ENCODE peak calls at places on chromosomes 5 and 9, in six cellular contexts. Y is cardiac muscle cell; K is effector memory CD4-positive, alpha-beta T cell; U is A549; P is HepG2; D is right lobe of liver. I is an unnamed sample.

GRCh38 chr9:21674894-21675293 is 127.5 kb upstream of the MTAP start:
- DNase-seq in Y (no peak), K (no peak), U (no peak), P (no peak), D (no peak), I (no peak)

GRCh38 chr5:143955140-143955539 is 143.2 kb downstream of the HMHB1 start:
- DNase-seq in Y (peak; percentile 69), K (no peak), U (no peak), P (no peak), D (no peak), I (no peak)

GRCh38 chr9:5072871-5073270 is 87.8 kb downstream of the JAK2 start:
- DNase-seq in Y (no peak), K (no peak), U (no peak), P (no peak), D (no peak), I (no peak)

GRCh38 chr9:21570643-21571275 is 88.6 kb upstream of the IFNE start:
- DNase-seq in Y (no peak), K (no peak), U (no peak), P (no peak), D (no peak), I (no peak)

GRCh38 chr5:62791059-62791458 is 212.4 kb downstream of the LRRC70 start:
- DNase-seq in Y (peak; percentile 59), K (no peak), U (no peak), P (peak; percentile 10), D (no peak), I (no peak)

GRCh38 chr5:21159526-21160059 is 1171.6 kb upstream of the CDH18 start:
- DNase-seq in Y (peak; percentile 6), K (no peak), U (no peak), P (no peak), D (no peak), I (no peak)

GRCh38 chr9:121483049-121483448 is 16.6 kb downstream of the GGTA1 start:
- DNase-seq in Y (no peak), K (no peak), U (no peak), P (peak; percentile 67), D (no peak), I (peak; percentile 47)

GRCh38 chr5:36491860-36492259 is 114.5 kb upstream of the SLC1A3 start:
- DNase-seq in Y (no peak), K (no peak), U (no peak), P (no peak), D (no peak), I (no peak)

GRCh38 chr5:8633706-8634105 is 764.8 kb downstream of the MTRR start:
- DNase-seq in Y (peak; percentile 72), K (no peak), U (no peak), P (no peak), D (no peak), I (no peak)

GRCh38 chr9:18390393-18390792 is 83.6 kb upstream of the ADAMTSL1 start:
- DNase-seq in Y (peak; percentile 68), K (no peak), U (no peak), P (no peak), D (no peak), I (no peak)

GRCh38 chr5:136062563-136063274 is 33.9 kb downstream of the TGFBI start:
- DNase-seq in Y (peak; percentile 61), K (peak; percentile 12), U (no peak), P (peak; percentile 69), D (no peak), I (no peak)

GRCh38 chr9:128214571-128215490 is 11.7 kb downstream of the DNM1 start:
- DNase-seq in Y (no peak), K (no peak), U (no peak), P (no peak), D (no peak), I (no peak)

GRCh38 chr5:64397552-64397951 is 108.3 kb upstream of the RGS7BP start:
- DNase-seq in Y (no peak), K (no peak), U (no peak), P (no peak), D (no peak), I (no peak)

GRCh38 chr9:115008536-115008935 is 78.1 kb upstream of the TNFSF8 start:
- DNase-seq in Y (peak; percentile 80), K (no peak), U (peak; percentile 33), P (no peak), D (no peak), I (no peak)

GRCh38 chr9:137229903-137230719 is 590 bp upstream of the SLC34A3 start:
- DNase-seq in Y (no peak), K (no peak), U (no peak), P (no peak), D (no peak), I (no peak)

GRCh38 chr5:1936413-1936812 is 53.7 kb upstream of the IRX4 start:
- DNase-seq in Y (no peak), K (no peak), U (no peak), P (no peak), D (no peak), I (no peak)

GRCh38 chr9:6873862-6874261 is 116.1 kb downstream of the KDM4C start:
- DNase-seq in Y (peak; percentile 68), K (no peak), U (no peak), P (no peak), D (no peak), I (no peak)

GRCh38 chr9:4780651-4781050 is 12.1 kb upstream of the RCL1 start:
- DNase-seq in Y (no peak), K (no peak), U (no peak), P (no peak), D (no peak), I (no peak)

GRCh38 chr9:127049581-127049980 is 72.9 kb downstream of the ANGPTL2 start:
- DNase-seq in Y (peak; percentile 29), K (no peak), U (no peak), P (no peak), D (no peak), I (no peak)

GRCh38 chr9:38142201-38142600 is 73.2 kb upstream of the SHB start:
- DNase-seq in Y (no peak), K (no peak), U (no peak), P (no peak), D (no peak), I (no peak)

GRCh38 chr5:6250121-6250520 is 128.2 kb downstream of the MED10 start:
- DNase-seq in Y (no peak), K (no peak), U (no peak), P (no peak), D (no peak), I (no peak)

GRCh38 chr9:115944166-115944948 is 209.2 kb upstream of the PAPPA start:
- DNase-seq in Y (peak; percentile 100), K (no peak), U (peak; percentile 88), P (peak; percentile 99), D (peak; percentile 65), I (no peak)

GRCh38 chr9:5500441-5501235 is 9.7 kb upstream of the PDCD1LG2 start:
- DNase-seq in Y (peak; percentile 95), K (no peak), U (no peak), P (no peak), D (no peak), I (no peak)

GRCh38 chr5:53287573-53287972 is 178.0 kb upstream of the MOCS2 start:
- DNase-seq in Y (no peak), K (no peak), U (no peak), P (no peak), D (no peak), I (no peak)

GRCh38 chr5:150548123-150548522 is 40.2 kb downstream of the NDST1 start:
- DNase-seq in Y (no peak), K (no peak), U (no peak), P (no peak), D (peak; percentile 94), I (no peak)

GRCh38 chr5:113520429-113520828 is 6.9 kb downstream of the YTHDC2 start:
- DNase-seq in Y (no peak), K (no peak), U (no peak), P (peak; percentile 58), D (no peak), I (no peak)

GRCh38 chr5:54457094-54457531 is 1.6 kb downstream of the HSPB3 start:
- DNase-seq in Y (peak; percentile 92), K (no peak), U (peak; percentile 55), P (peak; percentile 6), D (no peak), I (no peak)
- H3K27ac ChIP-seq in Y (peak overlapping the region; percentile 99), K (no peak overlapping the region), U (peak overlapping the region; percentile 58), P (no peak overlapping the region), D (no peak overlapping the region), I (no peak overlapping the region)

GRCh38 chr5:140366770-140367630 is 7.0 kb downstream of the SLC4A9 start:
- DNase-seq in Y (no peak), K (no peak), U (no peak), P (no peak), D (no peak), I (no peak)
- H3K4me3 ChIP-seq in Y (no peak overlapping the region), K (no peak overlapping the region), U (no peak overlapping the region), P (no peak overlapping the region), D (no peak overlapping the region), I (no peak overlapping the region)

GRCh38 chr5:173969167-173970049 is 19.6 kb upstream of the C5orf47 start:
- DNase-seq in Y (peak; percentile 54), K (no peak), U (peak; percentile 93), P (peak; percentile 97), D (no peak), I (no peak)
- H3K27ac ChIP-seq in Y (peak overlapping the region; percentile 74), K (no peak overlapping the region), U (peak overlapping the region; percentile 96), P (peak overlapping the region; percentile 85), D (no peak overlapping the region), I (peak overlapping the region; percentile 1)

GRCh38 chr5:67814569-67815311 is 400.8 kb upstream of the PIK3R1 start:
- DNase-seq in Y (no peak), K (no peak), U (no peak), P (no peak), D (no peak), I (no peak)
- H3K4me3 ChIP-seq in Y (no peak overlapping the region), K (no peak overlapping the region), U (no peak overlapping the region), P (no peak overlapping the region), D (no peak overlapping the region), I (no peak overlapping the region)

DNA sequence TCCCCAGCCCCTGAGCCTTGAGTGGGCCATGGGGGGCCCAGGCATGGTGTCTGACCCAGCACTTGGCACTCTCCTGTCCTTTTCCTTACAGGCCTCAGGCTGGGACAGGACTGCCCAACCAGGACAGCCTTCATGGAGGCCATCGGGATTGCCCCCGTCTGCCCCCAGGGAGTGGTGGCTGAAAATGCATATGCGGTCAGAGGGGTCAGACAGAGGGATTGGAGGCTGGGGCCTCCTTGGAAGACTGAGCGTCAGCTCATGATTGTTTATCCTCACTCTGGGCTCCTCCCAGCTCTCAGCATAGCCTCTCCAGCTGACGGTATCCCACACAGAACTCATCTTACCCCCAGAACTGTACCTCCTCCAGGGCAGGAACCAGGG is 12.0 kb downstream of the FGFR4 start:
- DNase-seq in Y (no peak), K (no peak), U (no peak), P (no peak), D (no peak), I (no peak)
- H3K27ac ChIP-seq in Y (no peak overlapping the region), K (no peak overlapping the region), U (no peak overlapping the region), P (peak overlapping the region; percentile 54), D (no peak overlapping the region), I (no peak overlapping the region)

I was measured in left lung.